ENCODE peak calls at places on chromosomes 11 and 22, in four cellular contexts. V, D, Y and U are unnamed samples.

GRCh38 chr11:56783448-56784041 is 35.0 kb upstream of the OR9G4 start:
- DNase-seq in D (peak), Y (no peak), V (peak), U (no peak)

GRCh38 chr22:25048659-25049657 is 96.4 kb downstream of the KIAA1671 start:
- DNase-seq in Y (no peak), D (peak), V (peak), U (peak)

GRCh38 chr11:18495268-18495667 is 31.5 kb downstream of the TSG101 start:
- DNase-seq in Y (no peak), D (no peak), V (no peak), U (no peak)

GRCh38 chr22:46457502-46458488 is 79.6 kb downstream of the CELSR1 start:
- DNase-seq in Y (no peak), V (no peak), D (no peak), U (no peak)

GRCh38 chr11:10314199-10315072 is 9.6 kb downstream of the ADM start:
- DNase-seq in D (no peak), Y (peak), V (peak), U (no peak)

GRCh38 chr11:100469835-100470234 is 217.3 kb upstream of the ARHGAP42 start:
- DNase-seq in Y (no peak), V (no peak), D (no peak), U (no peak)

GRCh38 chr22:47124946-47125345 is 362.5 kb downstream of the TBC1D22A start:
- DNase-seq in V (no peak), D (no peak), Y (no peak), U (no peak)

GRCh38 chr11:130790689-130791088 is 125.6 kb downstream of the SNX19 start:
- DNase-seq in D (no peak), V (no peak), Y (no peak), U (no peak)

GRCh38 chr22:46593211-46593676 is 26.9 kb upstream of the GRAMD4 start:
- DNase-seq in Y (no peak), V (no peak), D (no peak), U (no peak)

GRCh38 chr11:87259731-87260130 is 222.0 kb downstream of the TMEM135 start:
- DNase-seq in Y (no peak), D (no peak), V (no peak), U (no peak)

GRCh38 chr11:121722431-121723256 is 269.9 kb upstream of the SORL1-AS1 start:
- DNase-seq in D (no peak), V (peak), Y (no peak), U (peak)

GRCh38 chr22:47592791-47593190 is 830.3 kb downstream of the TBC1D22A start:
- DNase-seq in V (no peak), D (no peak), Y (no peak), U (no peak)

GRCh38 chr11:72700026-72700610 is 25.9 kb upstream of the PDE2A start:
- DNase-seq in V (no peak), D (no peak), Y (no peak), U (no peak)

GRCh38 chr11:72696866-72697428 is 22.7 kb upstream of the PDE2A start:
- DNase-seq in D (peak), Y (no peak), V (no peak), U (peak)

GRCh38 chr11:72695354-72695753 is 21.1 kb upstream of the PDE2A start:
- DNase-seq in V (no peak), D (no peak), Y (no peak), U (no peak)

GRCh38 chr11:72701466-72701865 is 27.2 kb upstream of the PDE2A start:
- DNase-seq in V (no peak), Y (no peak), D (no peak), U (no peak)

GRCh38 chr11:72697814-72698213 is 23.6 kb upstream of the PDE2A start:
- DNase-seq in Y (no peak), D (no peak), V (no peak), U (no peak)
- TF ChIP-seq CBFB in Y (no peak), D (no peak), V (no peak), U (no peak)

DNA sequence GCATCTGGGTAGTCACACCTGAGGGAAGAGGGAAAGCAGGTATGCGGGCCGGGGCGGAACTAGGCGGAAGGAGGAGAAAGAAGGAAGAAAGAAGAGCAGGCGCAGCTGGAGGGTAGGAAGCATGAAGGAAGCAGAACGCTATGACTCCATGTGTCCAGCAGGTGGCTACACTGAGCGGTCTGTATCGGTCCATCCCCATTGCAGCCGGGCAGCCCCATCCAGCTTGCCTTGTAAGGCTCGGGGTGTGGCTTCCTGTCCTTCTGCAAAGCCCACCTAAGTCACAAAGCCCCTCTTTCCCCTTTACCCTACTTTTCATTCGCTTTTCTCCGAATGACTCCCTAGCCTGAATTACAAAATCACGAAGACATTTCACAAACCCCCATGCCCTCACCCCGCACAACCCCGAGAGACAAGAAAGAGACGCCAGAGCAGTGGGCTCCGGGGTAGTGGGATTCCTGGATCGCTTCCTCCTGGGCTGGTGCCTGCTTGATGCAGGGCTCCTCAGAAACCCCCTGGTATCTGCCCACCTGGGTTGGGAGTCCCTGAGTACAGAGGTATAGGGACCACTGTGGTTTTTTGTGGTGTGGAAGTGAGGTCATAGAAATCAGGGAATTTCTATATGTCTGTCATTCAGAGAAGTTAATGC is 39.9 kb downstream of the BUD13 start:
- DNase-seq in V (peak), Y (peak), D (peak), U (peak)
- TF ChIP-seq SP1 in V (no peak), Y (no peak), D (no peak), U (no peak)

DNA sequence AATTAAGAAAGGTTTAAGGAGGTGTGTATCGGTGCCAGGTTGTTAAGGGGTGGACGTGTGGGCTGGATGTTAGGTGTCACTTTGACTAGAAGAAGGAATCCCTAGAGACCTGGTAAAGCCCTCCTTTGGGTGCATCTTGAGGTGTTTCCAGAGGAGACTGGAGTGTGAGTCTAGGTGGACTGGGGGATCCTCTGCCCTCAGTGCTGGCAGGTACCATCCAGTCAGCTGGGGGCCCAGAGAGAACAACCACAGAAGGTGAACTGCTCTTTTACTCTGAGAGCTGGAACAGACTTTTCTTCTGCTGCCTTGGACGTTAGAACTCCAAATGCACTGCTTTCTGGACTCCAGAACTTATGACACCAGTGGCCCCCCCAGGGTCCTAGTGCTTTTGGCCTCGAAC is 44.0 kb downstream of the SPATA19 start:
- DNase-seq in D (no peak), V (no peak), Y (no peak), U (no peak)
- TF ChIP-seq TCF7 in D (no peak), V (no peak), Y (no peak), U (no peak)

GRCh38 chr22:50695421-50696250 is 23.0 kb downstream of the SHANK3 start:
- DNase-seq in D (no peak), Y (no peak), V (no peak), U (peak)
- TF ChIP-seq CBFB in D (no peak), Y (no peak), V (no peak), U (no peak)

GRCh38 chr11:12236744-12237101 is 126.3 kb downstream of the MICAL2 start:
- DNase-seq in D (no peak), V (no peak), Y (no peak), U (no peak)

GRCh38 chr11:12234216-12234615 is 123.8 kb downstream of the MICAL2 start:
- DNase-seq in V (no peak), Y (no peak), D (no peak), U (no peak)

GRCh38 chr11:12235080-12235479 is 124.7 kb downstream of the MICAL2 start:
- DNase-seq in V (no peak), Y (no peak), D (no peak), U (no peak)

GRCh38 chr11:12235945-12236743 is 125.8 kb downstream of the MICAL2 start:
- DNase-seq in Y (peak), D (peak), V (peak), U (no peak)

GRCh38 chr11:12235549-12235944 is 125.2 kb downstream of the MICAL2 start:
- DNase-seq in D (no peak), Y (no peak), V (peak), U (no peak)
- TF ChIP-seq SP1 in D (no peak), Y (no peak), V (no peak), U (no peak)

DNA sequence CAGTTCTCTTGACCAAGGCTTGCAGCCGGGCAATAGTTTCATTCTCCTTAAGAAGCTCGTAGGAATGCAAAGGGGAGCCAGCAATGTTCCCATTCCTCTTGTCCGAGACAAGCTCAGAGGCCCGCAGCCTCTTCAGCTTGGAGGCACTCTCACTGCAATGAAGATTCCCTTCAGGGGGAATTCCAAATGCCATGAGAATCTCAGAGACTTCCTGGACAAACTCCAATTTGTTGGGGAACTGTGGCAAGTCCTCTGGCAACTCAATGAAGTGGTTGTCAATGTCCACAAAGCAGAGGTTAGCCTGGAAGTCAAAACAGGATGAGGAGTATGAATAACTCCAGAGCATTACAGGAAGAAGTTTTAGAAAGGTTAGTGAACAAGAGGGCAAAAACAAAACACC is 84.4 kb downstream of the DENND5A start:
- DNase-seq in D (no peak), V (no peak), Y (no peak), U (no peak)
- TF ChIP-seq TCF7 in D (no peak), V (no peak), Y (no peak), U (no peak)

GRCh38 chr11:112277937-112278336 is 17.3 kb upstream of the PLET1 start:
- DNase-seq in Y (no peak), D (no peak), V (peak), U (no peak)
- TF ChIP-seq CBFB in Y (no peak), D (no peak), V (no peak), U (no peak)

DNA sequence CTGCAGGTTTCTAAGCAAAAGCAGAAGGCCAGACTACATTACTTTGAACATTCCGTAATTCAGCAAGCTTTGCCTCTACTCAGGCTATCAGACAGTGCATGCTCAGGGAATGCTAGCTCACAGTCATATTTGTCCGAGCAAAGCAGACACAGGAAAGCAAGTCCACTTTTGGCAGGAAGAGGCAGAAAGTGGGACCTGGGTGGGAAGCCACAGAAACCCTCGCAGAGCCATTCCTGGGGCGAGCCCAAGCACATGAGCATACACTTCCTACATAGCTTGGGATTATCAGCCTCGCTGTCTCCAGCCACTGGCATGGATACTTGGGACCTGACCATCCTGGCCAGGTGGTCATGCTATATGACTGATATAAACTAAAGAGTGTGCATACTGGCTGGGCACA is 113.3 kb downstream of the TRIM29 start:
- DNase-seq in V (no peak), D (no peak), Y (no peak), U (no peak)
- TF ChIP-seq SP1 in V (no peak), D (no peak), Y (no peak), U (no peak)

GRCh38 chr22:19811811-19812771 is 42.6 kb downstream of the GNB1L start:
- DNase-seq in Y (no peak), D (no peak), V (no peak), U (no peak)
- TF ChIP-seq TCF7 in Y (no peak), D (no peak), V (no peak), U (no peak)